ENCODE peak calls at places on chromosomes 2 and 18, in six cellular contexts. F is GM06990, A is pancreas, Y is AG09309, J is PC-3, H is Peyer's patch. E is an unnamed sample.

GRCh38 chr2:198441246-198441645 is 636.9 kb downstream of the PLCL1 start:
- DNase-seq in F (no peak), A (no peak), Y (no peak), J (peak; percentile 14), H (no peak), E (no peak)

GRCh38 chr2:100742884-100743283 is 77.1 kb upstream of the NPAS2 start:
- DNase-seq in F (no peak), A (no peak), Y (peak; percentile 88), J (no peak), H (no peak), E (no peak)

GRCh38 chr18:11532758-11533512 is 76.5 kb upstream of the SLC35G4 start:
- DNase-seq in F (no peak), A (no peak), Y (no peak), J (no peak), H (no peak), E (no peak)

GRCh38 chr2:229869226-229869625 is 52.6 kb downstream of the TRIP12 start:
- DNase-seq in F (peak; percentile 22), A (no peak), Y (no peak), J (no peak), H (no peak), E (no peak)

GRCh38 chr2:43887176-43887575 is 48.4 kb downstream of the ABCG8 start:
- DNase-seq in F (no peak), A (peak; percentile 56), Y (no peak), J (no peak), H (no peak), E (no peak)

GRCh38 chr2:26086779-26087178 is 52.9 kb downstream of the RAB10 start:
- DNase-seq in F (no peak), A (no peak), Y (no peak), J (no peak), H (no peak), E (no peak)

GRCh38 chr2:48530033-48530804 is at the start of gene STON1:
- DNase-seq in F (peak; percentile 13), A (peak; percentile 15), Y (no peak), J (peak; percentile 12), H (peak; percentile 60), E (no peak)

GRCh38 chr2:98088261-98088660 is 1.3 kb downstream of the VWA3B start:
- DNase-seq in F (no peak), A (no peak), Y (no peak), J (no peak), H (peak; percentile 63), E (no peak)

GRCh38 chr2:164621761-164622105 is 451 bp upstream of the GRB14 start:
- DNase-seq in F (no peak), A (peak; percentile 31), Y (no peak), J (no peak), H (no peak), E (no peak)

GRCh38 chr2:162929571-162929970 is 91.0 kb upstream of the KCNH7 start:
- DNase-seq in F (no peak), A (no peak), Y (no peak), J (no peak), H (no peak), E (no peak)

GRCh38 chr2:56484906-56485305 is 301.1 kb downstream of the CCDC85A start:
- DNase-seq in F (no peak), A (no peak), Y (no peak), J (no peak), H (no peak), E (no peak)

GRCh38 chr18:7566587-7567486 is at the start of gene PTPRM:
- DNase-seq in F (peak; percentile 39), A (peak; percentile 88), Y (no peak), J (peak; percentile 88), H (peak; percentile 81), E (peak; percentile 65)

GRCh38 chr2:149375801-149376349 is 45.5 kb downstream of the LYPD6 start:
- DNase-seq in F (no peak), A (no peak), Y (no peak), J (no peak), H (no peak), E (no peak)

GRCh38 chr18:26133652-26134051 is at the start of gene PSMA8:
- DNase-seq in F (peak; percentile 82), A (no peak), Y (no peak), J (no peak), H (peak; percentile 58), E (no peak)

GRCh38 chr18:23137788-23138216 is 2.5 kb downstream of the CABLES1 start:
- DNase-seq in F (no peak), A (no peak), Y (no peak), J (no peak), H (no peak), E (no peak)

GRCh38 chr2:236794074-236794473 is 224.4 kb downstream of the ACKR3 start:
- DNase-seq in F (no peak), A (no peak), Y (no peak), J (peak; percentile 37), H (no peak), E (no peak)

GRCh38 chr2:43199492-43200481 is 26.6 kb downstream of the ZFP36L2 start:
- DNase-seq in F (no peak), A (peak; percentile 52), Y (no peak), J (peak; percentile 84), H (peak; percentile 62), E (no peak)

GRCh38 chr18:54647176-54647575 is 56.1 kb downstream of the DYNAP start:
- DNase-seq in F (no peak), A (peak; percentile 32), Y (no peak), J (peak; percentile 69), H (peak; percentile 59), E (no peak)

GRCh38 chr18:26768388-26768787 is 97.1 kb downstream of the AQP4 start:
- DNase-seq in F (no peak), A (no peak), Y (no peak), J (no peak), H (no peak), E (no peak)

GRCh38 chr2:170822292-170822884 is 5.7 kb downstream of the GAD1 start:
- DNase-seq in F (no peak), A (no peak), Y (no peak), J (no peak), H (no peak), E (no peak)

GRCh38 chr18:23049698-23050373 is 85.4 kb upstream of the CABLES1 start:
- DNase-seq in F (no peak), A (no peak), Y (no peak), J (no peak), H (no peak), E (no peak)

DNA sequence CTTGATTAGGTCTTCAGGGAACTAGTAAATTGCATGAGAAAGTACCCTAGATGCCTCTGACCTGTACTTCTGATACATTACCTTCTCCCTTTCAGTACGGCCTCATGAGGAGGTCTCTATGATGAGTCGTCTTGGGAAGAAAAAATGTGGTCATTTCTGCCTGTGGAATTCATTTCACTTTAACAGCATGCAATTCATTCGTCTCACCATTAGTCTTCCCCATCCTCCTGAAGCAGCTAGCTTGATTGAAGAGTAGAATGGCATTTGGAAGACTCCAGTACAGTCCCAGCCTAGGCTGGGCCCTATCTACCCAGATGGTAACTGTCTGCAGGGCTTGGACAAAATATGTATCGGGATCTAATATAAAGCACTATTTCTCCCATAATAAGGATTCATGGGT is 52.1 kb downstream of the TMX3 start:
- DNase-seq in F (no peak), A (no peak), Y (no peak), J (peak; percentile 51), H (no peak), E (no peak)
- TF ChIP-seq CTCF in F (no peak), A (no peak), Y (no peak), J (peak; percentile 29), H (no peak), E (no peak)

GRCh38 chr2:41906325-41906700 is 141.5 kb upstream of the PKDCC start:
- DNase-seq in F (no peak), A (no peak), Y (no peak), J (no peak), H (no peak), E (no peak)
- TF ChIP-seq CTCF in F (no peak), A (no peak), Y (no peak), J (no peak), H (no peak), E (no peak)

DNA sequence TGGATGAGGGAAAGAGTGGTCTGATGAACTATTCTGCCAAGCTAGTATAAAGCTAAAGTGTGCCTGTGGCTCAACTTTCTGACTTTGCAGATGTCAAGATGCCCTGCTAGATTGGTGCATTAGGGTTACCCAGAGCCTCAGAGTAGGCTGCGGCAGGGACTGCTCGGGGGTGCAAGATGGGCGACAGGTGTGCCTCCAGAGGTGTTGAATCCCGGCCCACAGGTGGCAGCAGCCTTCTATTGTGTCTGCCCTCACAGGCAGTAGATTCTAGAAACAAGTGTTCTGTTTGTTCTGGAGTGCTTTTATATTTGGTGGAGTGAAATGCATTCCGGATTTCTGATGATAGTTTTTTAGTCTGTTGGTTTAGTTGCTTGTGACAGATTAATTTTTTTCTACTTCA is 131.6 kb upstream of the IL1R2 start:
- DNase-seq in F (no peak), A (no peak), Y (no peak), J (no peak), H (no peak), E (no peak)
- TF ChIP-seq CTCF in F (no peak), A (no peak), Y (no peak), J (peak; percentile 24), H (no peak), E (no peak)

DNA sequence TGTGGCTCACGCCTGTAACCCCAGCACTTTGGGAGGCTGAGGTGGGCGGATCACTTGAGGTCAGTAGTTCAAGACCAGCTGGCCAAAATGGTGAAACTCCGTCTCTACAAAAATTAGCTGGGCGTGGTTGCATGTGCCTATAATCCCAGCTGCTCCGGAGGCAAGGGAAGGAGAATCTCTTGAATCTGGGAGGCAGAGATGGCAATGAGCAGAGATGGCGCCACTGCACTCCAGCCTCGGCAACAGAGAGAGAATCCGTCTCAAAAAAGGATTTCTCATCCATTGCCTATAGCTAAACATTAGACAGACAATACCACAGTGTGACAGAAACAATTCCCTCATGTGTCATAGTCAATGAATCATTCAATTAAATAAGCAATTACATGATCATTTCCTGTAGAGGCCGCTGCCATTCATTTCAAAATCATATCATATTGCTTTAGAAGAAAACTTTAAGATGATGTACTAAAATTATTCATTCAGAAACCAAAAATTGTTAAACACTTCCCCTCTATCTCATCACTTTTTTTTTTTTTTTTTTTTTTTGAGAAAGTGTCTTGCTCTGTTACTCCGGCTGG is 69.5 kb upstream of the TGIF1 start:
- DNase-seq in F (peak; percentile 46), A (no peak), Y (no peak), J (peak; percentile 71), H (no peak), E (no peak)
- TF ChIP-seq CTCF in F (no peak), A (no peak), Y (no peak), J (peak; percentile 53), H (no peak), E (no peak)

DNA sequence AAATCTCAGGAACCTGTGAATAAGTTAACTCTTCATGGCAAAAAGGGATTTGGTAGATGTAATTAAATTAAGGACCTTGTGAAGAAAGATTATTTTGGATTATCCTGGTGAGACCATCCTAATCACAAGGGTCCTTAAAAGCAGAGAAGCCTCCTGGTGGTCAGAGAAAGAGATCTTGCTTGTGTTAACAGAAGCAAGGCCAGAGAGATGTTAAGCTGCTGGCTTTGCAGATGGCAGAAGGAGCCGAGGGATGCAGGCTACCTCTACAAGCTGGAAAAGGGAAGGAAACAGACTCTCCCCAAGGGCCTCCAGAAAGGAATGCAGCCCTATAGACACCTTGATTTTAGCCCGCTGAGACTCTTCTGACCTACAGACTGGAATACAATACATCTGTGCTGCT is 197.0 kb downstream of the STK39 start:
- DNase-seq in F (no peak), A (no peak), Y (no peak), J (no peak), H (no peak), E (no peak)
- TF ChIP-seq CTCF in F (no peak), A (no peak), Y (no peak), J (no peak), H (no peak), E (no peak)